ENCODE peak calls at places on chromosomes 4 and X, in four cellular contexts. One of them, this sample, is unnamed.

GRCh38 chr4:128812360-128812958 is 3.0 kb downstream of the JADE1 start:
- DNase-seq in neural progenitor cell: peak
- DNase-seq in MM.1S: peak
- DNase-seq in brain microvascular endothelial cell: peak
- DNase-seq in this sample: peak

GRCh38 chr4:26326791-26327190 is 6.0 kb downstream of the RBPJ start:
- DNase-seq in brain microvascular endothelial cell: peak
- DNase-seq in MM.1S: no peak
- DNase-seq in neural progenitor cell: no peak
- DNase-seq in this sample: peak

GRCh38 chrX:69062493-69062892 is 102.8 kb downstream of the PJA1 start:
- DNase-seq in neural progenitor cell: no peak
- DNase-seq in brain microvascular endothelial cell: no peak
- DNase-seq in MM.1S: no peak
- DNase-seq in this sample: no peak

GRCh38 chr4:188053302-188053701 is 56.1 kb downstream of the TRIML2 start:
- DNase-seq in brain microvascular endothelial cell: no peak
- DNase-seq in MM.1S: no peak
- DNase-seq in neural progenitor cell: peak
- DNase-seq in this sample: no peak

GRCh38 chr4:159926871-159927270 is 824.0 kb downstream of the RAPGEF2 start:
- DNase-seq in MM.1S: no peak
- DNase-seq in neural progenitor cell: no peak
- DNase-seq in brain microvascular endothelial cell: no peak
- DNase-seq in this sample: no peak

GRCh38 chrX:53239474-53239873 is 14.5 kb upstream of the KDM5C start:
- DNase-seq in MM.1S: peak
- DNase-seq in brain microvascular endothelial cell: no peak
- DNase-seq in neural progenitor cell: no peak
- DNase-seq in this sample: peak

GRCh38 chr4:142743071-142743825 is 102.9 kb downstream of the INPP4B start:
- DNase-seq in brain microvascular endothelial cell: peak
- DNase-seq in MM.1S: no peak
- DNase-seq in neural progenitor cell: no peak
- DNase-seq in this sample: peak

GRCh38 chr4:82988323-82988832 is 22.2 kb downstream of the LIN54 start:
- DNase-seq in MM.1S: no peak
- DNase-seq in neural progenitor cell: no peak
- DNase-seq in brain microvascular endothelial cell: peak
- DNase-seq in this sample: peak

GRCh38 chrX:106585478-106585877 is 26.3 kb upstream of the RADX start:
- DNase-seq in neural progenitor cell: no peak
- DNase-seq in MM.1S: no peak
- DNase-seq in brain microvascular endothelial cell: no peak
- DNase-seq in this sample: no peak

GRCh38 chr4:76753814-76754213 is 144.1 kb downstream of the SOWAHB start:
- DNase-seq in MM.1S: no peak
- DNase-seq in neural progenitor cell: no peak
- DNase-seq in brain microvascular endothelial cell: peak
- DNase-seq in this sample: peak

GRCh38 chrX:72042860-72043248 is 88.9 kb downstream of the RTL5 start:
- DNase-seq in brain microvascular endothelial cell: no peak
- DNase-seq in neural progenitor cell: no peak
- DNase-seq in MM.1S: no peak
- DNase-seq in this sample: no peak

GRCh38 chrX:40266490-40267333 is 169.0 kb upstream of the BCOR start:
- DNase-seq in neural progenitor cell: peak
- DNase-seq in MM.1S: peak
- DNase-seq in brain microvascular endothelial cell: peak
- DNase-seq in this sample: peak

DNA sequence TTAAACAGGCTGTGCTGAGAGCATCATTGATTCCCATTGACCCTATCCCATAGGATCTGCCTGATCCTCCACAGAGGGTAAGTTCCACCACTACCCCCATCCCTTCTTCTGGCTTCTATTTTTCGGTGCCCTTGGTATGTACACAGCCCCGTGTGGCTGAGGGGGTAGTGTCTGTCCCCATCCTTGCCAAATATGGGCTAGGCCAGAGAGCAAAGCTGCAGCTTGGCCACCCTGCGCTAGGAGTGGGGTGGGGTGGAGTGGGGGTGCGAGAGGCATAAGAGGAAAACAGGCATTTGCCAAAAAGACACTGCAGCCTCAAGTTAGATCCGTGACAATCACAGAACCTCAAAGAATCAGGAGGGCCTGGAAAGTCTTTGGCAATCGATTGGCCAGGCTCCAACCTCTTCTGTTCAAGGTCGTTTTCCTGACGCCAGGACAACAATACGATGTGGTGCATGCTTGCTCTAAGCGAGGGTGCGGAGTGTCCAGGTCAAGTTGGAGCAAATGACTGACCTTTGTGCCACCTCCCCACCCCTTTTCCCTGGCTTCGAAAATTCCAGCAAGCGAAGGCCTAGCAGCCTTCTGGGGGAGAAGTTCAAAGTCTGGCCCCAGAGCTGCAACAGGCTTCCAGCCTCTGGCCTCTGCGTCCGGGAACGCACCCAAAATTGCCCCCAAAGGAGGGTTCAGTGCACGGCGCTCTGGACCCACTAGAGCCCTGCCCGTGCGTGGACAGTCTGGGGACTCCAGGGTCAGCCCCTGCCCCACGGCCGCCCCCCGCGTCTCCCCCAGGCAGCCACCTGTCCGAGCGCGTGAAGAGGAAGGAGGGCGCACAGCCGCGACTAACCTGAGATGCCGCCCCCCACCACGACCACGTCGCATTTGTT is 598 bp downstream of the MAOB start:
- DNase-seq in MM.1S: no peak
- DNase-seq in neural progenitor cell: no peak
- DNase-seq in brain microvascular endothelial cell: no peak
- DNase-seq in this sample: no peak
- H3K4me3 ChIP-seq in MM.1S: no peak
- H3K4me3 ChIP-seq in neural progenitor cell: peak
- H3K4me3 ChIP-seq in brain microvascular endothelial cell: peak
- H3K4me3 ChIP-seq in this sample: no peak

GRCh38 chr4:185562531-185562930 is 27.2 kb upstream of the PDLIM3 start:
- DNase-seq in neural progenitor cell: no peak
- DNase-seq in brain microvascular endothelial cell: no peak
- DNase-seq in MM.1S: no peak
- DNase-seq in this sample: no peak

GRCh38 chr4:185565696-185566095 is 30.4 kb upstream of the PDLIM3 start:
- DNase-seq in brain microvascular endothelial cell: no peak
- DNase-seq in neural progenitor cell: no peak
- DNase-seq in MM.1S: no peak
- DNase-seq in this sample: no peak

GRCh38 chr4:185559913-185560281 is 24.6 kb upstream of the PDLIM3 start:
- DNase-seq in MM.1S: no peak
- DNase-seq in brain microvascular endothelial cell: peak
- DNase-seq in neural progenitor cell: no peak
- DNase-seq in this sample: peak

GRCh38 chr4:185564355-185564754 is 29.0 kb upstream of the PDLIM3 start:
- DNase-seq in MM.1S: no peak
- DNase-seq in brain microvascular endothelial cell: no peak
- DNase-seq in neural progenitor cell: no peak
- DNase-seq in this sample: no peak

DNA sequence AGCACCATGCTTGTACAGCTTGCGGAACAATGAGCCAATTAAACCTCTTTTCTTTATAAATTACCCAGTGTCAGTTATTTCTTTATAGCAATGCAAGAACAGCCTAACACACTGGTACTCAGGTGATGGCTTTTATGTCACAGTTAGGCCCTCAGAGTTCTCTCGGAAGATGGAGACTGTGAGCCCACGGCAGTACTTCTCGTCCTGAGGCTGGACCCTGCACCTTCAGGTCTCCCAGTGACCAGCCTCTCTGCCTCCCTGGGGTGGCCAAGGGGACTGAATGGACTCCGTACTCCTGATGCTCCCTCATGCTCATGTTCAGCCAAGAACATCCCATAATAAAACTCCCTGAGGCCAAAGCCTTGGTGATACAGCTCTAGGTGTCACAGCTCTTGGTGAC is 25.0 kb upstream of the PDLIM3 start:
- DNase-seq in neural progenitor cell: no peak
- DNase-seq in brain microvascular endothelial cell: no peak
- DNase-seq in MM.1S: no peak
- DNase-seq in this sample: no peak
- TF ChIP-seq CTCF in neural progenitor cell: no peak
- TF ChIP-seq CTCF in brain microvascular endothelial cell: no peak
- TF ChIP-seq CTCF in MM.1S: no peak
- TF ChIP-seq CTCF in this sample: no peak

DNA sequence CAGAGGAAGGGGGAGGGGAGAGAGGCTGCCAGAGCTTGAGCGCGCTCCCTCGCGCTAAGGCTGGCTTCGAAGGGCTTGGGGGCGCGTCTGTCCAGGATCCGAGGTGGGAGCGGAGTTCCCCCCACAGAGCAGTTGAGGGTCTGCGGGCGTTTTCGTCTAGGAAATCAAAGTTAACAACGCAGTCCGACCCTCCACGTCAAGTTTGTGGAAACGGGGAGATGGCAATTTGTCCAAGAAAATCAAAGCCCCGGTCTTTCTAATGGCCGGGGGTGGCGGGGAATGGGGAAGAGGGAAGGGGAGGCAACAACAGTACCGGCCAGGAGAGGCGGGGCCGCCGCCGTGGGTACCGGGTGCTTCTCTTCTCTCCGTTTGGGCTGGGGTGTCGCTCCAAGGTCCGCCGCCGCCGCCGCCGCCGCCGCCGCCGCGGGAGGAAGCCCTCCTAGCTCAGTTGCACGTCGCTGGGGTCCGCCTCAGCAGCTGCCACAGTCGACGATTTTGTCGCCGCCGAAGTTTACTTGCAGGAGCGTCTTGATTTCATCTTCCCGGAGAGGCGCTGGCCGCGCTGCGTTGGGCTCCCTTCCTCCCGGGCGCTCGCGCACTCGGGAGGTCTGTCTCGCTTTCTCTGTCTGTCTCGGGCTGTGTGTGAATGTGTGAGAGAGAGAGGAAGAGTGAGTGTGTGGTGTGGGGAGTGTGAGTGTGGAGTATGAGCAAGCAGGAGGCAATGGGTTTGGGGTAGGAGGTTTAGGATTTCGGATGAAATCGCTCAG is 574 bp downstream of the PCDH19 start:
- DNase-seq in MM.1S: no peak
- DNase-seq in brain microvascular endothelial cell: no peak
- DNase-seq in neural progenitor cell: peak
- DNase-seq in this sample: no peak
- H3K4me3 ChIP-seq in MM.1S: peak
- H3K4me3 ChIP-seq in brain microvascular endothelial cell: peak
- H3K4me3 ChIP-seq in neural progenitor cell: peak
- H3K4me3 ChIP-seq in this sample: peak

GRCh38 chrX:11632732-11633131 is 33.0 kb downstream of the ARHGAP6 start:
- DNase-seq in MM.1S: no peak
- DNase-seq in neural progenitor cell: peak
- DNase-seq in brain microvascular endothelial cell: no peak
- DNase-seq in this sample: no peak

GRCh38 chrX:11626351-11626750 is 39.4 kb downstream of the ARHGAP6 start:
- DNase-seq in neural progenitor cell: no peak
- DNase-seq in MM.1S: no peak
- DNase-seq in brain microvascular endothelial cell: no peak
- DNase-seq in this sample: no peak

GRCh38 chrX:11628399-11628798 is 37.3 kb downstream of the ARHGAP6 start:
- DNase-seq in brain microvascular endothelial cell: no peak
- DNase-seq in neural progenitor cell: no peak
- DNase-seq in MM.1S: no peak
- DNase-seq in this sample: no peak

DNA sequence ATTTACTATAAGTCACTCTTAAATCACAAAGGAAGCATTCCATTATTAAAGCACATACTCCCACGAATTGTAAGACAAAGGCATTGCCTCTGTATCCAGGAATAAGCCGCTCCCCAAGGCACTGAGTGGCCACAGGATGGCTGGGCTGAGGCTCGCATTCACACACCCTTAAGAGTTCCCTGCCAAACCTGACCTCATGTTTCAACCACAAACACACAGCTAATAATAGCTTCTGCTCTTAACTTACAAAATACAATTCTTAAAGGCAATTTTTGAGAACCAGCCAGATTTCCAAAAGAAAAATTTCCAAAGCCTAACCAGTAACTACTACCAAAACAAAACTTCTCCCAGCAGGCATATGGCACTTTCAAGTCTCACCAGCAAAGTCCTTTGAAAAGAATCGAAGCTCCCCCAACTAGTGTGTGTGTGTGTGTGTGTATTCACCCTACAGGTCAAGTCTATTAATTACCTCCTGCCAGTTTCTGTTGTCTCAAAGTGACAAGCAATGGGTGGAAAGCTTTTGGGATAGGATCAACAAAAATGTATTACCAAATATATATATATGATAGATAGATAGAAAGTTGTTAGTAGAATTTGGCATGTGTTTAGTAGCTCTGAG is 36.0 kb downstream of the ARHGAP6 start:
- DNase-seq in brain microvascular endothelial cell: peak
- DNase-seq in neural progenitor cell: no peak
- DNase-seq in MM.1S: peak
- DNase-seq in this sample: peak
- TF ChIP-seq CTCF in brain microvascular endothelial cell: no peak
- TF ChIP-seq CTCF in neural progenitor cell: no peak
- TF ChIP-seq CTCF in MM.1S: no peak
- TF ChIP-seq CTCF in this sample: no peak

GRCh38 chr4:144591401-144591800 is 54.6 kb upstream of the HHIP start:
- DNase-seq in MM.1S: no peak
- DNase-seq in brain microvascular endothelial cell: peak
- DNase-seq in neural progenitor cell: no peak
- DNase-seq in this sample: peak
- H3K4me3 ChIP-seq in MM.1S: no peak
- H3K4me3 ChIP-seq in brain microvascular endothelial cell: no peak
- H3K4me3 ChIP-seq in neural progenitor cell: no peak
- H3K4me3 ChIP-seq in this sample: no peak

GRCh38 chr4:46886711-46887110 is 22.3 kb downstream of the COX7B2 start:
- DNase-seq in MM.1S: peak
- DNase-seq in brain microvascular endothelial cell: peak
- DNase-seq in neural progenitor cell: no peak
- DNase-seq in this sample: peak
- TF ChIP-seq CTCF in MM.1S: peak
- TF ChIP-seq CTCF in brain microvascular endothelial cell: peak
- TF ChIP-seq CTCF in neural progenitor cell: peak
- TF ChIP-seq CTCF in this sample: peak

GRCh38 chr4:173522160-173522873 is 7.7 kb downstream of the HAND2 start:
- DNase-seq in neural progenitor cell: peak
- DNase-seq in brain microvascular endothelial cell: peak
- DNase-seq in MM.1S: no peak
- DNase-seq in this sample: peak
- H3K4me3 ChIP-seq in neural progenitor cell: peak
- H3K4me3 ChIP-seq in brain microvascular endothelial cell: peak
- H3K4me3 ChIP-seq in MM.1S: no peak
- H3K4me3 ChIP-seq in this sample: peak